ENCODE peak calls at places on chromosome 2, in nine cellular contexts. Y, Q, E, S, U, W, L, Z and V are unnamed samples.

GRCh38 chr2:200442471-200442870 is 67.4 kb downstream of the KCTD18 start:
- DNase-seq in Y (no peak), Q (no peak), E (no peak), S (no peak), U (no peak), W (no peak), L (no peak), Z (peak; percentile 86), V (no peak)

GRCh38 chr2:108896741-108897140 is 92.3 kb downstream of the EDAR start:
- DNase-seq in Y (no peak), Q (no peak), E (no peak), S (no peak), U (no peak), W (no peak), L (no peak), Z (no peak), V (no peak)

GRCh38 chr2:166106431-166107015 is 21.3 kb downstream of the SCN1A start:
- DNase-seq in Y (no peak), Q (peak; percentile 66), E (no peak), S (peak; percentile 19), U (no peak), W (no peak), L (no peak), Z (peak; percentile 23), V (no peak)

GRCh38 chr2:237961637-237962036 is 5.2 kb upstream of the UBE2F start:
- DNase-seq in Y (no peak), Q (no peak), E (no peak), S (no peak), U (no peak), W (no peak), L (no peak), Z (no peak), V (no peak)

GRCh38 chr2:210654091-210654490 is 97.7 kb downstream of the CPS1 start:
- DNase-seq in Y (no peak), Q (no peak), E (no peak), S (no peak), U (no peak), W (no peak), L (no peak), Z (peak; percentile 29), V (no peak)

GRCh38 chr2:20526146-20526545 is 79.3 kb downstream of the RHOB start:
- DNase-seq in Y (no peak), Q (no peak), E (no peak), S (no peak), U (no peak), W (no peak), L (no peak), Z (peak; percentile 16), V (no peak)

GRCh38 chr2:205403244-205403845 is 279.0 kb upstream of the NRP2 start:
- DNase-seq in Y (no peak), Q (no peak), E (no peak), S (no peak), U (no peak), W (no peak), L (no peak), Z (peak; percentile 84), V (no peak)

GRCh38 chr2:226707500-226707899 is 92.1 kb downstream of the IRS1 start:
- DNase-seq in Y (no peak), Q (no peak), E (no peak), S (no peak), U (no peak), W (no peak), L (no peak), Z (peak; percentile 29), V (no peak)

GRCh38 chr2:135948642-135949355 is 36.6 kb downstream of the DARS1 start:
- DNase-seq in Y (no peak), Q (peak; percentile 37), E (peak; percentile 66), S (no peak), U (no peak), W (no peak), L (no peak), Z (peak; percentile 83), V (peak; percentile 35)

GRCh38 chr2:11239718-11240462 is 84.6 kb downstream of the SLC66A3 start:
- DNase-seq in Y (no peak), Q (peak; percentile 35), E (no peak), S (peak; percentile 70), U (no peak), W (no peak), L (no peak), Z (peak; percentile 25), V (peak; percentile 11)

GRCh38 chr2:174826051-174826450 is 61.8 kb upstream of the CHRNA1 start:
- DNase-seq in Y (no peak), Q (no peak), E (no peak), S (no peak), U (no peak), W (no peak), L (no peak), Z (no peak), V (no peak)

GRCh38 chr2:124805060-124805459 is 780.0 kb downstream of the CNTNAP5 start:
- DNase-seq in Y (no peak), Q (no peak), E (no peak), S (no peak), U (no peak), W (no peak), L (no peak), Z (no peak), V (no peak)

GRCh38 chr2:102789349-102790085 is 27.7 kb downstream of the TMEM182 start:
- DNase-seq in Y (no peak), Q (no peak), E (no peak), S (no peak), U (no peak), W (no peak), L (no peak), Z (no peak), V (no peak)

GRCh38 chr2:11790228-11790627 is 43.8 kb downstream of the LPIN1 start:
- DNase-seq in Y (no peak), Q (no peak), E (no peak), S (no peak), U (no peak), W (no peak), L (no peak), Z (no peak), V (no peak)

GRCh38 chr2:109079590-109079989 is 49.4 kb upstream of the SH3RF3 start:
- DNase-seq in Y (no peak), Q (no peak), E (no peak), S (no peak), U (no peak), W (no peak), L (no peak), Z (no peak), V (no peak)

GRCh38 chr2:171244466-171244969 is 83.8 kb upstream of the TLK1 start:
- DNase-seq in Y (no peak), Q (peak; percentile 56), E (no peak), S (no peak), U (no peak), W (no peak), L (no peak), Z (peak; percentile 87), V (no peak)

GRCh38 chr2:129345540-129345939 is 633.9 kb upstream of the RAB6C start:
- DNase-seq in Y (no peak), Q (no peak), E (no peak), S (no peak), U (no peak), W (no peak), L (no peak), Z (no peak), V (no peak)

GRCh38 chr2:36809046-36809445 is 112.5 kb downstream of the VIT start:
- DNase-seq in Y (no peak), Q (no peak), E (no peak), S (no peak), U (no peak), W (no peak), L (no peak), Z (no peak), V (no peak)

GRCh38 chr2:72934683-72935610 is 17.6 kb downstream of the EMX1 start:
- DNase-seq in Y (no peak), Q (peak; percentile 81), E (peak; percentile 16), S (peak; percentile 73), U (no peak), W (no peak), L (no peak), Z (no peak), V (peak; percentile 69)

GRCh38 chr2:37414470-37414949 is 70.1 kb downstream of the QPCT start:
- DNase-seq in Y (no peak), Q (peak; percentile 83), E (no peak), S (peak; percentile 39), U (no peak), W (no peak), L (no peak), Z (peak; percentile 81), V (peak; percentile 48)

DNA sequence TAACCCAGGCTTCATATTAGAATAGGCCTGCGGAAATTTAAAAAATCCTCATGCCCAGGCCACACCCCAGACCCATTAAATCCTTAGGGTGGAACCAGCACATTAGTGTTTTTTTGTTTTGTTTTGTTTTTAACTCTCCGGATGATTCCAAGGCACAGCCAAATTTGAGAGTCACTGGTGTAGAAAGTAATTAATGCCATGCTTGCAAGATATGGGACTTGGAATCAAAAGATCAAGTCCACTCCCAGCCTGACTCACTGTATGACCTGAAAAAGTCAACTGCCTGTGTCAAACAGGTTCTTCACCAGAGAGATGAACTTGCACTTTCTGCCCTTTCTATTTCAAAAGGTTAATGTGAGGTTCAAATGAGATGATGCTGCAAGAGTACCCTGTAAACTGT is 310.3 kb upstream of the LYPD1 start:
- DNase-seq in Y (no peak), Q (no peak), E (no peak), S (no peak), U (no peak), W (no peak), L (no peak), Z (no peak), V (peak; percentile 25)
- H3K27ac ChIP-seq in Y (no peak overlapping the region), Q (no peak overlapping the region), E (no peak overlapping the region), S (no peak overlapping the region), U (no peak overlapping the region), W (no peak overlapping the region), L (no peak overlapping the region), Z (no peak overlapping the region), V (no peak overlapping the region)

GRCh38 chr2:233867993-233868532 is at the start of gene MSL3B:
- DNase-seq in Y (no peak), Q (peak; percentile 67), E (peak; percentile 73), S (no peak), U (no peak), W (peak; percentile 28), L (no peak), Z (peak; percentile 42), V (peak; percentile 65)
- H3K27ac ChIP-seq in Y (no peak within 1 kb of the TSS), Q (no peak within 1 kb of the TSS), E (peak within 1 kb of the TSS; percentile 51), S (no peak within 1 kb of the TSS), U (no peak within 1 kb of the TSS), W (no peak within 1 kb of the TSS), L (no peak within 1 kb of the TSS), Z (peak within 1 kb of the TSS; percentile 81), V (peak within 1 kb of the TSS; percentile 22)

GRCh38 chr2:234983011-234983726 is 31.4 kb downstream of the SH3BP4 start:
- DNase-seq in Y (no peak), Q (no peak), E (no peak), S (no peak), U (no peak), W (no peak), L (no peak), Z (no peak), V (peak; percentile 86)
- H3K27ac ChIP-seq in Y (peak overlapping the region; percentile 68), Q (peak overlapping the region; percentile 93), E (no peak overlapping the region), S (peak overlapping the region; percentile 88), U (peak overlapping the region; percentile 46), W (no peak overlapping the region), L (peak overlapping the region; percentile 81), Z (peak overlapping the region; percentile 85), V (peak overlapping the region; percentile 86)

DNA sequence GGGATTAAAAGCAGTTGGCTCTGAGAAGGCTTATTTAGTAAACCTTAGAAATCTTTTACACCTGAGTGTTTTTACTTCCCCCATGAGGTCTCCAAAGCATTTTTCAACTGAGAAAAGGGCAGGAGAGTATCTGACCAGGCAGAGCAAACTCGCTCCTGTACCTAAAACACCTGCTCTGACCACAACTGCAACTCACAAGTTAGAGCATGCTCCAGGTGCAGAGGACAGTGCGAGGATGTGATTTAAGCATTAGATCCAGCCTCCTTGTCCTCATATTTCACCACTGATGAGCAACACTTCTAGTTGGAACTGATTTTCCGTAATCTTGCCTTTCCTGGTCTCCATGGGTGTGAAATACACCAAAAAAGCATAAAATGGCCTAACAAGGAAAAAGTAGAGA is 34.5 kb upstream of the TBC1D8 start:
- DNase-seq in Y (no peak), Q (no peak), E (no peak), S (no peak), U (no peak), W (no peak), L (no peak), Z (no peak), V (no peak)
- H3K27ac ChIP-seq in Y (no peak overlapping the region), Q (no peak overlapping the region), E (no peak overlapping the region), S (no peak overlapping the region), U (no peak overlapping the region), W (no peak overlapping the region), L (no peak overlapping the region), Z (no peak overlapping the region), V (no peak overlapping the region)